ENCODE peak calls at places on chromosomes 11 and 22, in seven cellular contexts. J, N, W, G, D, F and O are unnamed samples.

GRCh38 chr11:971092-971690 is 45.5 kb downstream of the AP2A2 start:
- DNase-seq in F (no peak), D (no peak), J (no peak), W (no peak), N (peak; percentile 26), G (no peak), O (no peak)

GRCh38 chr22:23404689-23405365 is 175.3 kb downstream of the IGLL1 start:
- DNase-seq in J (peak; percentile 13), D (no peak), W (no peak), N (no peak), G (no peak), F (no peak), O (no peak)

GRCh38 chr11:19595840-19596751 is 116.5 kb upstream of the NAV2 start:
- DNase-seq in J (no peak), N (no peak), F (no peak), D (peak; percentile 37), W (peak; percentile 83), G (no peak), O (peak; percentile 89)

GRCh38 chr11:44199298-44199697 is 103.8 kb downstream of the EXT2 start:
- DNase-seq in N (no peak), F (no peak), J (no peak), D (no peak), G (no peak), W (no peak), O (no peak)

GRCh38 chr11:8681837-8682218 is 637 bp downstream of the TRIM66 start:
- DNase-seq in W (no peak), G (no peak), J (no peak), D (no peak), F (no peak), N (no peak), O (no peak)

GRCh38 chr22:40463727-40464126 is 93.3 kb downstream of the SGSM3 start:
- DNase-seq in G (no peak), W (no peak), D (no peak), N (peak; percentile 76), F (no peak), J (no peak), O (no peak)

GRCh38 chr11:61702701-61703312 is 22.6 kb downstream of the DAGLA start:
- DNase-seq in G (no peak), D (no peak), F (no peak), J (no peak), W (no peak), N (peak; percentile 35), O (no peak)

GRCh38 chr11:17541330-17541885 is 2.8 kb downstream of the USH1C start:
- DNase-seq in F (no peak), J (no peak), G (no peak), W (no peak), N (no peak), D (no peak), O (no peak)

GRCh38 chr11:6321961-6322362 is 1.7 kb upstream of the CAVIN3 start:
- DNase-seq in D (no peak), F (no peak), N (no peak), G (no peak), W (no peak), J (no peak), O (no peak)

GRCh38 chr11:32962016-32962415 is 53.7 kb upstream of the DEPDC7 start:
- DNase-seq in F (no peak), W (no peak), N (no peak), J (no peak), G (no peak), D (no peak), O (no peak)

GRCh38 chr11:72745511-72745910 is 6.7 kb downstream of the ARAP1 start:
- DNase-seq in F (no peak), D (no peak), N (no peak), J (no peak), G (no peak), W (no peak), O (no peak)

GRCh38 chr11:2693271-2693833 is 6.4 kb downstream of the KCNQ1OT1 start:
- DNase-seq in J (no peak), F (no peak), N (no peak), G (no peak), D (no peak), W (no peak), O (no peak)

GRCh38 chr11:74278721-74279148 is 32.7 kb downstream of the P4HA3 start:
- DNase-seq in W (peak; percentile 70), N (no peak), F (no peak), J (no peak), G (no peak), D (peak; percentile 81), O (no peak)

GRCh38 chr11:85867751-85868150 is 12.6 kb downstream of the CCDC83 start:
- DNase-seq in J (no peak), F (no peak), W (peak; percentile 44), N (no peak), G (no peak), D (no peak), O (no peak)

GRCh38 chr11:69699213-69699612 is 4.6 kb downstream of the FGF19 start:
- DNase-seq in N (no peak), F (no peak), D (no peak), J (no peak), G (no peak), W (peak; percentile 59), O (no peak)

GRCh38 chr22:31098633-31099110 is 8.7 kb downstream of the SELENOM start:
- DNase-seq in F (no peak), J (no peak), D (no peak), G (no peak), N (no peak), W (no peak), O (no peak)

GRCh38 chr11:76560219-76560618 is 110.3 kb downstream of the LRRC32 start:
- DNase-seq in N (no peak), W (peak; percentile 47), J (no peak), F (no peak), D (no peak), G (no peak), O (no peak)

GRCh38 chr11:32079511-32079910 is 11.4 kb upstream of the RCN1 start:
- DNase-seq in G (no peak), F (no peak), N (no peak), W (no peak), D (no peak), J (no peak), O (no peak)